ENCODE peak calls at places on chromosomes 4 and X, in seven cellular contexts. X, P, B, N, I, W and E are unnamed samples.

GRCh38 chr4:137432431-137432830 is 99.9 kb downstream of the PCDH18 start:
- DNase-seq in X (no peak), P (no peak), B (no peak), N (no peak), I (no peak), W (no peak), E (no peak)

GRCh38 chrX:124401696-124402095 is 55.3 kb downstream of the SH2D1A start:
- DNase-seq in X (no peak), P (no peak), B (no peak), N (no peak), I (peak), W (no peak), E (no peak)

GRCh38 chrX:66022742-66023725 is 16.8 kb downstream of the VSIG4 start:
- DNase-seq in X (no peak), P (no peak), B (no peak), N (no peak), I (no peak), W (no peak), E (no peak)

GRCh38 chr4:116878280-116878679 is 207.1 kb downstream of the TRAM1L1 start:
- DNase-seq in X (no peak), P (peak), B (no peak), N (no peak), I (no peak), W (no peak), E (no peak)

GRCh38 chrX:130575831-130576404 is 174.1 kb downstream of the RBMX2 start:
- DNase-seq in X (peak), P (peak), B (peak), N (peak), I (peak), W (peak), E (peak)

GRCh38 chr4:173794662-173795061 is 264.6 kb upstream of the HAND2 start:
- DNase-seq in X (no peak), P (no peak), B (no peak), N (no peak), I (no peak), W (no peak), E (peak)

GRCh38 chrX:34578237-34578636 is 78.8 kb downstream of the TMEM47 start:
- DNase-seq in X (no peak), P (peak), B (peak), N (no peak), I (no peak), W (peak), E (peak)

GRCh38 chr4:10013722-10014121 is 7.6 kb downstream of the SLC2A9 start:
- DNase-seq in X (peak), P (peak), B (no peak), N (peak), I (no peak), W (peak), E (no peak)

GRCh38 chrX:119015407-119016242 is 41.2 kb downstream of the LONRF3 start:
- DNase-seq in X (no peak), P (no peak), B (peak), N (peak), I (peak), W (peak), E (peak)

GRCh38 chr4:187171731-187172339 is 448.2 kb upstream of the FAT1 start:
- DNase-seq in X (no peak), P (no peak), B (peak), N (no peak), I (no peak), W (no peak), E (peak)

GRCh38 chr4:130573742-130574141 is 1477.8 kb downstream of the C4orf33 start:
- DNase-seq in X (no peak), P (no peak), B (no peak), N (no peak), I (no peak), W (peak), E (no peak)

GRCh38 chrX:153769865-153770605 is 6.0 kb downstream of the PLXNB3 start:
- DNase-seq in X (no peak), P (peak), B (no peak), N (peak), I (peak), W (no peak), E (no peak)

GRCh38 chr4:98482847-98483806 is 175.3 kb downstream of the TSPAN5 start:
- DNase-seq in X (no peak), P (no peak), B (no peak), N (peak), I (no peak), W (no peak), E (no peak)

GRCh38 chr4:118032691-118033090 is 1.6 kb upstream of the NDST3 start:
- DNase-seq in X (no peak), P (peak), B (no peak), N (no peak), I (no peak), W (no peak), E (no peak)

GRCh38 chrX:12770440-12770839 is 20.8 kb upstream of the PRPS2 start:
- DNase-seq in X (no peak), P (peak), B (no peak), N (peak), I (no peak), W (peak), E (no peak)

GRCh38 chr4:121898150-121898549 is 27.9 kb upstream of the BBS7 start:
- DNase-seq in X (no peak), P (no peak), B (no peak), N (no peak), I (no peak), W (peak), E (no peak)

GRCh38 chr4:84796388-84796787 is 170.1 kb downstream of the WDFY3 start:
- DNase-seq in X (no peak), P (peak), B (no peak), N (no peak), I (no peak), W (no peak), E (no peak)

GRCh38 chr4:85787133-85787532 is 312.2 kb downstream of the ARHGAP24 start:
- DNase-seq in X (no peak), P (no peak), B (no peak), N (no peak), I (no peak), W (no peak), E (peak)

GRCh38 chr4:52837716-52838558 is 24.2 kb upstream of the RASL11B start:
- DNase-seq in X (no peak), P (no peak), B (peak), N (no peak), I (no peak), W (no peak), E (no peak)

GRCh38 chr4:98624642-98625041 is 33.8 kb downstream of the TSPAN5 start:
- DNase-seq in X (no peak), P (no peak), B (no peak), N (no peak), I (no peak), W (no peak), E (no peak)

GRCh38 chrX:97529801-97530200 is 646.1 kb downstream of the RPA4 start:
- DNase-seq in X (no peak), P (no peak), B (no peak), N (no peak), I (no peak), W (no peak), E (no peak)

GRCh38 chr4:37132351-37132989 is 112.1 kb upstream of the NWD2 start:
- DNase-seq in X (no peak), P (peak), B (no peak), N (no peak), I (no peak), W (no peak), E (no peak)

GRCh38 chr4:90857081-90857820 is 730.1 kb downstream of the CCSER1 start:
- DNase-seq in X (no peak), P (no peak), B (no peak), N (no peak), I (no peak), W (no peak), E (no peak)

GRCh38 chrX:104193485-104193884 is 27.2 kb downstream of the FAM199X start:
- DNase-seq in X (no peak), P (no peak), B (no peak), N (no peak), I (no peak), W (no peak), E (no peak)

GRCh38 chrX:117093319-117093718 is 630.5 kb upstream of the CT83 start:
- DNase-seq in X (no peak), P (no peak), B (no peak), N (no peak), I (no peak), W (no peak), E (no peak)

GRCh38 chr4:26787461-26788340 is 72.9 kb upstream of the STIM2 start:
- DNase-seq in X (peak), P (no peak), B (no peak), N (no peak), I (peak), W (peak), E (no peak)

GRCh38 chrX:120468479-120468824 is 644 bp downstream of the LAMP2 start:
- DNase-seq in X (no peak), P (no peak), B (no peak), N (no peak), I (no peak), W (no peak), E (no peak)

DNA sequence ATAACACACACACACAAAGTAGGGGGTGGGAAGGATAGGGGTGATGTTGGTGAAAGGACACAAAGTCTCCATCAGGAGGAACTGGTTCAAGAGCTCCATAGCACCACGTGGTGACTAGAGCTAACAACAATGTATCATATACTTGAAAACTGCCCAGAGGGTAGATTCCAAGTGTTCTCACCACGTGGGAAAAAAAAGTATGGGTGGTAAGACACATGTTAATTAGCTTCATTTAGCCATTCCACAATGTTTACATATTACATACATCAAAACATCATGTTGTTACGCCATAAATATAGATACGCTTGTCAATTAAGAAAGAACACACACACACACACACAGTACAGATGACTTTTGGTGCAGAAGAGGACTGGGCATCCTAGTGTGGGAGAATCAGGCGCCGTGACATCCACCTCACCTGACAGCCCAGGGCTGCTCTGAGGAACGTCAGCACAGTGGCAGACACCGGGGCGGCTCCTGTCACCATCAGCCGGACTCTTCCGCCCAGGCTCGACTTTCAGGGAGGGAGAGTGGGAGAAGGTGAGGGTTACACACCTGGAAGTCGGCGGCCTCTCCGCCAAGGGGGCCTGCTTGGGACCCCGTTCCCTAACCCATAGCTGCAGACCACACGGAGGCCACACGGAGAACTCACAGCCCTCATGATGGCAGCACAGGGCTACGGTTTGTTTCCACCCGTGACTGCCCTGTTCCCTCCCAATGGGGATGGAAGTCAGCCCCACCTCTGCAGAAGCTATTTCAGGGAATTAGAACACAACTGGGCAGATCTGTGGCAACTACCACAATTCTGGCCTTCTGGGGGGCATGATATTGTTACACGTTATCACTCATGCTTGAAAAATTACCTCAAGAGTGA is 31.8 kb upstream of the CENPU start:
- DNase-seq in X (no peak), P (peak), B (no peak), N (no peak), I (no peak), W (no peak), E (no peak)
- TF ChIP-seq CTCF in X (no peak), P (no peak), B (no peak), N (no peak), I (no peak), W (no peak), E (no peak)

DNA sequence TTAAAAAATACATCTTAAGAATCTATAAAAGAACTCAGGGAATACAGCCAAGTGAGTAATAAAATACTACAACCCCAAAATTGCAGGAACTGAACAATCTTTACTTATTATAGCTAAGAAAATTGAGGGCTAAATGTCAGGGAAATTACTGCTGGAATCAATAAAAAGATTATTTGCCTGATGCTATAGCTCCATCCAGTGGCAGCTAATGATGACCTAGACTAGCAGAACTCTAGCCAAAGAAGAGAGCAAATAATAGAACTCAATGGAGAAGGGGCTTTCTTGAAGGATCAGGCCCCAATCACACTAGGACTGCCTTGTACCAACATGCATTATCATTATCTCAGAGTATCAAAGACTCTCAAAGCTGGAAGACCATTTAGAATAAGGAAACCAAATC is 85.0 kb upstream of the FAM241A start:
- DNase-seq in X (no peak), P (peak), B (no peak), N (peak), I (no peak), W (peak), E (no peak)
- TF ChIP-seq CTCF in X (no peak), P (peak), B (peak), N (no peak), I (no peak), W (peak), E (peak)

DNA sequence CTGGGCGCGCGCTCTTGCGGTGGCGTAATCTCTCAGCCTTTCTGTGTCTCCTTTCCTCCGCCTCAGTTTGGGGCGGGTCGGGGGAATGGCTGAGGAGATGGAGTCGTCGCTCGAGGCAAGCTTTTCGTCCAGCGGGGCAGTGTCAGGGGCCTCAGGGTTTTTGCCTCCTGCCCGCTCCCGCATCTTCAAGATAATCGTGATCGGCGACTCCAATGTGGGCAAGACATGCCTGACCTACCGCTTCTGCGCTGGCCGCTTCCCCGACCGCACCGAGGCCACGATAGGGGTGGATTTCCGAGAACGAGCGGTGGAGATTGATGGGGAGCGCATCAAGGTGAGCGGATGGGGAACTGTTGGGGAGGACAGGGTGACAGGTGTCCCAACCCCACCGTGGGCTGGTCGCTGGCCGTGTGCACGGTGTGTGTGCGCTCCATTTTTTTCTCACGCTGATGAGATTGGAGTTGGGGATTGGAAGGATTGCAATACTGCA is at the start of gene RAB33B:
- DNase-seq in X (no peak), P (no peak), B (peak), N (no peak), I (no peak), W (peak), E (peak)
- TF ChIP-seq CTCF in X (no peak), P (no peak), B (no peak), N (no peak), I (no peak), W (no peak), E (no peak)

DNA sequence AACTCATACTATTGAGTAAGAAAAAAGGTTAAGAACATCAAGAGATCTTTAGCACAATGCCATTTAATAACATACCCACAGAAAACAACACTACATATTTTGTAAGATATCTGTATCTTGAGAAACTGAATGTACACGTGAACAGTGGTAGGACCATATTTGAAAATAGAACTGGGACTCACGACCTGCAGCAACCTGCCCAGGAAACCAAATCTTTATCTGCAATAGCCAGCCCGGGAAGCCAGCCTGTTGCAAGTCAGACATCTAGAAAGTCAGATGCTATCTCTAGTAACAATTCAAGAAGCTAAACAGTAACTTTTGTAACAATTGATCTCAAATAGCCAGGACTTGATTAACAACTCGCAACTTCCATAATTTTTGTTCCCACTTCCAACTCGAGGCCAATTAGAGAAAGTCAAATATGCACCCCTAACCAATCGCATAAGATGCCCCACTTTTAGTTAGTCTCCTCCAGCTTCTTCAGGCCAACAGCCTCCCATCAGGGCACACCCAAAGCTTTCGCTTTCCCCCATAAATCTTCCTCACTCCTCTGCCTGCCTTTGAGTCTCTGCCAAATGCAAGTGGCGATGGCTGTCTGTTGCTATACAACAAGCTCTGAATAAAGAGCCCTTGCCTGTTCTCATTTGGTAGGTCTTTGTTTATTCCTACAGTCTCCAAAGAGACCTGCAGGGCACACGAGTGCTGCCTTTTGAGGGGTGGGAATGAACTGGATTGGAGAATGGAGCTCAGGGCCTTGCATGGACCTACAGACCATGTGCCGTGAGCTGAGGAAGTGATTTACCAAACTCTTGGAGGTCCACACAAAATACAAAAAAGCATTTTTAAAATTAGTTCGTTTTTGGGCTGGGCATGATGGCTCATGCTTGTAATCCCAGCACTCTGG is 52.3 kb upstream of the SOD3 start:
- DNase-seq in X (no peak), P (no peak), B (no peak), N (no peak), I (no peak), W (no peak), E (no peak)
- TF ChIP-seq CTCF in X (no peak), P (no peak), B (no peak), N (no peak), I (no peak), W (no peak), E (no peak)

DNA sequence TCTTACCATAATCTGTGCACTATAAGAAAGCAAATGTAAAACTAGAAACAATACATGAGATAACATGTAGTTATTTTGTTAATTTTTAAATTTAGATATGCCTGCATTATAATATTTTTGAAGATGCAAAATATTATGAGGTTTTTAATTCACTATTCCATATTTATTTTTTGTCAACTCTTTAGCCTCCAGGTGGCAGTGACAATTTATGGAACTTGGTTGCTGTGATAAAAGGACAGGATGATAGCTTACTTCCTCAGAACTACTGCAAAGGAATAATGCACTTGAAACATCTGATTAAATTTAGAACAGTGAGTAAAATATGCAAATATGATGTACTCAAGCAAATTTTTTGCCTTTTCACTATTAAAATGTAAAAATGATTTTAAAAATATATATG is 45.1 kb downstream of the SPATA4 start:
- DNase-seq in X (no peak), P (peak), B (peak), N (peak), I (no peak), W (peak), E (no peak)
- TF ChIP-seq CTCF in X (no peak), P (peak), B (peak), N (no peak), I (no peak), W (peak), E (peak)

DNA sequence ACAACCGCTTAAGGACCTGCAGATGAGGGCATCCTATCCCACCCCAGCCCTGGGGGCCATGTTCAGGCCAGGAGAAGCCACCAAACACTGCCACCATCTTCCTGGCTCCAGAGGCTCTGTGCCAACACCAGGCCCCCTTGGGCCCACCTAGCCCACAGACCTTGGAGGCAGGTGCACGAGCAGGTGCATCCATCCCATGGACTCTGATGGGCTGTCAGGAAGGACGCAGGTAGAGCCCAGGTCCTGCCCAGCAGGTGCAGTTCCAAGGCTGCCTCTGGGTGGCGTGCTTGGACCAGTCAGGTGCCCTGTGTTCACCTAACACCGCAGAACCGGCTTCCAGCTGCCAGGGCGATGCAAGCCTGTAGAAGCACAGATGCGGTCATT is 22.8 kb upstream of the PDE6B start:
- DNase-seq in X (peak), P (peak), B (no peak), N (peak), I (peak), W (peak), E (no peak)
- TF ChIP-seq CTCF in X (no peak), P (peak), B (peak), N (peak), I (peak), W (peak), E (no peak)

GRCh38 chr4:156154978-156155377 is 201.3 kb upstream of the CTSO start:
- DNase-seq in X (no peak), P (no peak), B (no peak), N (no peak), I (no peak), W (no peak), E (no peak)
- TF ChIP-seq CTCF in X (no peak), P (peak), B (peak), N (no peak), I (no peak), W (no peak), E (peak)